ENCODE peak calls at places on chromosome 12, in six cellular contexts. V is mesenchymal stem cell, J is IMR-90, X is neuronal stem cell, B is H1, O is trophoblast cell. H is an unnamed sample.

GRCh38 chr12:122668268-122668667 is 34.9 kb downstream of the HCAR2 start:
- DNase-seq in V (no peak), J (no peak), X (no peak), B (no peak), O (peak), H (no peak)

GRCh38 chr12:69885656-69886055 is 60.6 kb downstream of the MYRFL start:
- DNase-seq in V (no peak), J (no peak), X (no peak), B (no peak), O (no peak), H (no peak)

GRCh38 chr12:77189463-77189862 is 124.1 kb upstream of the E2F7 start:
- DNase-seq in V (peak), J (peak), X (no peak), B (no peak), O (no peak), H (no peak)

GRCh38 chr12:53325539-53326061 is 4.2 kb upstream of the AAAS start:
- DNase-seq in V (peak), J (no peak), X (no peak), B (no peak), O (peak), H (peak)

GRCh38 chr12:101793401-101793800 is 37.4 kb downstream of the GNPTAB start:
- DNase-seq in V (peak), J (peak), X (no peak), B (no peak), O (peak), H (no peak)

GRCh38 chr12:62731378-62731710 is 203.6 kb downstream of the PPM1H start:
- DNase-seq in V (no peak), J (peak), X (no peak), B (no peak), O (no peak), H (no peak)

GRCh38 chr12:31651893-31652521 is 7.5 kb upstream of the ETFBKMT start:
- DNase-seq in V (no peak), J (no peak), X (no peak), B (no peak), O (peak), H (no peak)

GRCh38 chr12:74152370-74152769 is 385.3 kb upstream of the ATXN7L3B start:
- DNase-seq in V (no peak), J (no peak), X (no peak), B (no peak), O (no peak), H (peak)

GRCh38 chr12:30687265-30687986 is 8.2 kb downstream of the IPO8 start:
- DNase-seq in V (peak), J (peak), X (no peak), B (no peak), O (no peak), H (no peak)

GRCh38 chr12:117963836-117964235 is 5.0 kb downstream of the KSR2 start:
- DNase-seq in V (no peak), J (no peak), X (no peak), B (no peak), O (no peak), H (no peak)

GRCh38 chr12:85357609-85358008 is 77.6 kb downstream of the ALX1 start:
- DNase-seq in V (no peak), J (no peak), X (no peak), B (no peak), O (no peak), H (no peak)

GRCh38 chr12:110107369-110108281 is 16.5 kb upstream of the IFT81 start:
- DNase-seq in V (peak), J (peak), X (no peak), B (no peak), O (peak), H (peak)

GRCh38 chr12:67451206-67451605 is 182.0 kb downstream of the CAND1 start:
- DNase-seq in V (no peak), J (no peak), X (no peak), B (no peak), O (peak), H (no peak)

GRCh38 chr12:15520083-15520482 is 197.8 kb downstream of the PTPRO start:
- DNase-seq in V (no peak), J (no peak), X (no peak), B (no peak), O (peak), H (peak)

GRCh38 chr12:22733756-22734155 is 108.8 kb downstream of the ETNK1 start:
- DNase-seq in V (no peak), J (no peak), X (no peak), B (no peak), O (no peak), H (no peak)

GRCh38 chr12:50380761-50381325 is 15.6 kb downstream of the FAM186A start:
- DNase-seq in V (no peak), J (no peak), X (no peak), B (no peak), O (no peak), H (no peak)

GRCh38 chr12:92973614-92974013 is 44.5 kb upstream of the EEA1 start:
- DNase-seq in V (peak), J (peak), X (no peak), B (no peak), O (peak), H (no peak)

GRCh38 chr12:129772463-129773169 is 131.2 kb downstream of the TMEM132D start:
- DNase-seq in V (no peak), J (no peak), X (no peak), B (no peak), O (no peak), H (peak)

GRCh38 chr12:63294327-63294632 is 143.3 kb upstream of the AVPR1A start:
- DNase-seq in V (peak), J (peak), X (no peak), B (no peak), O (peak), H (peak)

GRCh38 chr12:120470150-120470817 is 736 bp upstream of the SRSF9 start:
- DNase-seq in V (peak), J (peak), X (peak), B (no peak), O (peak), H (no peak)

GRCh38 chr12:54154708-54155316 is 34.0 kb downstream of the SMUG1 start:
- DNase-seq in V (no peak), J (no peak), X (no peak), B (no peak), O (no peak), H (no peak)

GRCh38 chr12:107400686-107401447 is 284.7 kb upstream of the PWP1 start:
- DNase-seq in V (peak), J (peak), X (no peak), B (no peak), O (no peak), H (no peak)

GRCh38 chr12:113244015-113244983 is 23.0 kb downstream of the TPCN1 start:
- DNase-seq in V (peak), J (no peak), X (no peak), B (no peak), O (no peak), H (no peak)

DNA sequence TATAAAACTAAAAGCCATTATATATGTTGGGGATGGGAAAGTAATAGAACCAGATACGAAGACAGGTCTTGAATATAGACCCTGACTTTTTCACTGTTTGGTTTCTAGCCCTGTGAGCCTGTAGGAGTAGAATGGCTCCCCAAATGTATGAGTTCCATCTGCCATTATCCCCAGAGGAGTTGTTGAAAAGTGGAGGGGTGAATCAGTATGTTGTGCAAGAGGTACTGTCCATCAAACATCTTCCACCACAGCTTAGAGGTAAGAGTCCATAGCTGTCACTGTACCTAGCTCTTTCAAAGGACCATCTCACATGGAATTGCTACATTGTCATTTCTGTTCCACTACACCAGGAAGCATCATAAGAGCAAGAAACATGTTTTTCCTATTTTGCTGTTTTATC is 1.1 kb downstream of the NCAPD2 start:
- DNase-seq in V (no peak), J (no peak), X (no peak), B (no peak), O (no peak), H (no peak)
- H3K4me3 ChIP-seq in V (no peak), J (no peak), X (peak), B (peak), O (no peak), H (no peak)

GRCh38 chr12:2812290-2813213 is at the start of gene ITFG2:
- DNase-seq in V (peak), J (peak), X (peak), B (peak), O (peak), H (peak)
- H2BK5ac ChIP-seq in V (peak), J (peak), X (no peak), B (peak), O (peak), H (peak)

DNA sequence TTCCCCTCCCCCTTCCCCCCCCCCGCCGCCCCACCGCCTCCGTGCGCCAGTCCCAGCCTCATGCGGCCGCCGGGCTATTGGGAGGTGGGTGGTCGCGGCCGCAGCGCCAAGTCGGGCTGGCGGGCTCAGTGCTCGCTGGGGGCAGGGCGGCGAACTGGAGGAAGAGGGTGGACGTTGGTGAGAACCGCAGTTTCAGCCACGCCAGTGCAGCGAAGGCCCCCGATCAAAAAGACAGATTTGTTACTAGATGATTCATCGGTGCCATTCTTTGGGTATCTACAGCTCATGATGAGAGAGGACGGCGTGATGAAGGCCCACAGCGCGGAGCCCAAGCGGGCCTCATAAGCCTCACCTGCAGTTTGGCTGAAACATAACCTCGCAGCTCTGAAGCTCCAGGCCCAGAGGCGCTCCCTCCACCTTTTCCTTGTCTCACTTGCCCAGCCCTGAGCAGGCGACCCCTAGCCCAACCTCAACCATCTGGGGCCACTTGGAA is 20.0 kb downstream of the SLC2A3 start:
- DNase-seq in V (peak), J (no peak), X (no peak), B (no peak), O (no peak), H (peak)
- H3K4me3 ChIP-seq in V (no peak), J (peak), X (no peak), B (no peak), O (no peak), H (no peak)

GRCh38 chr12:46268617-46269428 is at the start of gene SLC38A1:
- DNase-seq in V (peak), J (peak), X (peak), B (no peak), O (peak), H (peak)
- H2BK5ac ChIP-seq in V (peak), J (peak), X (peak), B (peak), O (peak), H (peak)

H was measured in mesendoderm.